ENCODE peak calls at places on chromosomes 3 and 15, in ten cellular contexts. E is cardiac fibroblast; X is GM13976; G is activated CD8-positive, alpha-beta T cell treated with anti-CD3 and anti-CD28 coated beads for 36 hours; I is neural crest cell; F is BJ; D is lower lobe of right lung; L is upper lobe of right lung; T is bronchial epithelial cell; B is GM23338. U is an unnamed sample.

GRCh38 chr15:47432831-47433230 is 284.5 kb upstream of the SEMA6D start:
- DNase-seq in D (no peak), F (peak; percentile 15), G (no peak), E (no peak), T (no peak), X (no peak), L (no peak), I (no peak), B (no peak), U (no peak)

GRCh38 chr3:72549819-72550581 is 298.2 kb downstream of the SHQ1 start:
- DNase-seq in B (no peak), G (peak; percentile 20), I (no peak), F (no peak), T (no peak), E (no peak), X (peak; percentile 41), L (no peak), D (no peak), U (no peak)

GRCh38 chr15:86139828-86140227 is 60.2 kb downstream of the AGBL1 start:
- DNase-seq in X (peak; percentile 4), T (no peak), E (no peak), L (no peak), D (no peak), F (no peak), I (peak; percentile 5), G (peak; percentile 37), B (peak; percentile 74), U (no peak)

GRCh38 chr3:119559441-119559963 is at the start of gene CD80:
- DNase-seq in L (peak; percentile 71), B (peak; percentile 61), I (peak; percentile 14), G (peak; percentile 91), D (peak; percentile 59), E (peak; percentile 64), T (peak; percentile 49), X (peak; percentile 59), F (no peak), U (peak; percentile 45)

GRCh38 chr3:105537371-105538075 is 170.8 kb downstream of the ALCAM start:
- DNase-seq in X (no peak), F (no peak), L (no peak), G (no peak), I (no peak), T (no peak), B (no peak), E (peak; percentile 15), D (no peak), U (no peak)

GRCh38 chr15:27045796-27046195 is 74.8 kb downstream of the GABRG3 start:
- DNase-seq in E (no peak), X (no peak), G (no peak), L (no peak), B (peak; percentile 11), F (no peak), D (no peak), T (no peak), I (no peak), U (no peak)

GRCh38 chr15:72203507-72203837 is 5.9 kb upstream of the GRAMD2A start:
- DNase-seq in D (peak; percentile 48), X (no peak), G (no peak), B (no peak), I (no peak), T (peak; percentile 97), L (no peak), E (peak; percentile 96), F (peak; percentile 48), U (no peak)

GRCh38 chr15:45167631-45168205 is 20.0 kb downstream of the SHF start:
- DNase-seq in L (no peak), G (no peak), D (no peak), I (no peak), X (no peak), E (no peak), F (no peak), B (no peak), T (no peak), U (no peak)

GRCh38 chr15:73727330-73728018 is 25.7 kb downstream of the INSYN1 start:
- DNase-seq in F (no peak), T (peak; percentile 68), D (no peak), B (no peak), G (no peak), I (no peak), E (peak; percentile 49), L (no peak), X (no peak), U (no peak)

GRCh38 chr3:185712337-185712736 is 112.5 kb downstream of the IGF2BP2 start:
- DNase-seq in X (no peak), G (no peak), L (no peak), F (no peak), B (no peak), D (no peak), I (no peak), T (no peak), E (no peak), U (no peak)

GRCh38 chr3:178097576-178097975 is 438.7 kb upstream of the KCNMB2 start:
- DNase-seq in X (no peak), E (peak; percentile 96), T (peak; percentile 54), L (no peak), D (no peak), I (no peak), F (peak; percentile 60), G (no peak), B (no peak), U (no peak)

GRCh38 chr15:79922512-79923067 is 25.8 kb upstream of the MTHFS start:
- DNase-seq in B (no peak), E (no peak), T (no peak), L (no peak), D (no peak), F (no peak), X (no peak), G (no peak), I (no peak), U (no peak)

GRCh38 chr3:148873270-148873927 is 8.3 kb downstream of the CPA3 start:
- DNase-seq in I (no peak), X (no peak), F (no peak), E (no peak), D (no peak), L (no peak), T (no peak), G (no peak), B (no peak), U (no peak)

GRCh38 chr3:165855581-165855980 is 18.4 kb upstream of the BCHE start:
- DNase-seq in L (no peak), G (no peak), T (peak; percentile 98), B (no peak), X (no peak), F (no peak), D (no peak), I (no peak), E (peak; percentile 47), U (no peak)

GRCh38 chr3:27089063-27089462 is 280.1 kb downstream of the NEK10 start:
- DNase-seq in L (no peak), I (no peak), G (no peak), B (no peak), F (no peak), D (no peak), X (no peak), T (peak; percentile 17), E (peak; percentile 43), U (no peak)

GRCh38 chr15:49495993-49496747 is 73.1 kb downstream of the FGF7 start:
- DNase-seq in D (no peak), X (no peak), T (peak; percentile 46), I (no peak), B (no peak), E (peak; percentile 65), F (no peak), L (no peak), G (no peak), U (no peak)

DNA sequence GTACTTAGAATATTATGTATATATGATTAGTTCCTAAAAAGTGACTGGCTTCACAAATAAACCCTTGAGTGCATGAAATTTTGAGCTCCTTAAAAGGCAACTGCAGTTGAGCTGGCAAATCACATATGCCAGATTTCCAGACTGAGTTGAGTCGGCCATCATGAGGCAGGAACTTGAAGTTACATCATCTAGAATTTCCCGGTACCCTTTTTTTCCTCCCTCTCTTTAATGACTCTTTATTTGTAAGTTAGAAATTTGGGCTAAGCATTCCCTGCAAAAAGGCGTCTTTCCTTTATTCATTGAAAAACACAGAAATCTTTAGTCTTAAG is 162.6 kb downstream of the FNDC3B start:
- DNase-seq in X (no peak), E (peak; percentile 93), L (no peak), B (no peak), F (no peak), G (no peak), I (no peak), D (no peak), T (peak; percentile 62), U (no peak)
- TF ChIP-seq CTCF in X (no peak), E (peak; percentile 5), L (peak; percentile 12), B (no peak), F (peak; percentile 5), G (no peak), I (no peak), D (no peak), T (no peak), U (no peak)

DNA sequence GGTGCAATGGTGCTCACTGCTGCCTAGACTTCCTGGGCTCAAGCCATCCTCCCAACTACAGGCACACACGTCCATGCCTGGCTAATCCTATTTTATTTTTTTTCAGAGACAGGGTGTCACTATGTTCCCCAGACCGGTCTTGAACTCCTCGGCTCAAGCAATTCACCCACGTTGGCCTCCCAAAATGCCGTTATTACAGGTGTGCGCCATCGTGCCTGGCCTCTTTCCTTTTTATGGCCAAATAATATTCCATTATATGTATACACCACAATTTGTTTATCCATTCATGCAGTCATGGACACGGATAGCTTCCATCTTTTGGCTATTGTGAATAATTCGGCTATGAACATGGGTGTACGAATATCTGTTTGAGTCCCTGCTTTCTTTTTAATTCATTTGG is 962 bp upstream of the NEK4 start:
- DNase-seq in X (no peak), T (no peak), F (no peak), D (no peak), I (no peak), B (no peak), L (peak; percentile 3), E (no peak), G (no peak), U (no peak)
- TF ChIP-seq CTCF in X (no peak), T (no peak), F (no peak), D (no peak), I (no peak), B (no peak), L (no peak), E (no peak), G (no peak), U (no peak)

GRCh38 chr15:59896652-59897051 is 107.5 kb upstream of the FOXB1 start:
- DNase-seq in X (no peak), I (no peak), F (no peak), L (no peak), E (no peak), G (no peak), T (no peak), D (no peak), B (no peak), U (no peak)

GRCh38 chr15:59892995-59893394 is 111.1 kb upstream of the FOXB1 start:
- DNase-seq in E (peak; percentile 19), B (peak; percentile 71), D (no peak), F (no peak), I (peak; percentile 3), G (no peak), L (no peak), X (no peak), T (peak; percentile 26), U (no peak)

GRCh38 chr15:59894835-59895234 is 109.3 kb upstream of the FOXB1 start:
- DNase-seq in I (no peak), G (no peak), T (no peak), D (no peak), B (no peak), F (no peak), E (no peak), X (no peak), L (no peak), U (no peak)
- TF ChIP-seq CTCF in I (no peak), G (no peak), T (no peak), D (no peak), B (no peak), F (no peak), E (no peak), X (no peak), L (no peak), U (no peak)

GRCh38 chr15:23857028-23857641 is 170.0 kb upstream of the NDN start:
- DNase-seq in T (peak; percentile 8), L (no peak), I (peak; percentile 59), G (peak; percentile 27), D (peak; percentile 48), B (peak; percentile 91), X (no peak), F (no peak), E (peak; percentile 13), U (no peak)
- TF ChIP-seq CTCF in T (peak; percentile 18), L (peak; percentile 47), I (peak; percentile 70), G (no peak), D (peak; percentile 48), B (peak; percentile 65), X (no peak), F (peak; percentile 40), E (no peak), U (no peak)